ENCODE peak calls at places on chromosomes 7 and 10, in ten cellular contexts. G, V, Z, T, H, M, K, L, W and Y are unnamed samples.

GRCh38 chr7:95411036-95411435 is 14.9 kb upstream of the PON3 start:
- DNase-seq in T (no peak), H (no peak), Z (no peak), L (no peak), W (no peak), M (peak), V (no peak), G (no peak), K (no peak), Y (no peak)

GRCh38 chr7:152504367-152504766 is 68.6 kb upstream of the KMT2C start:
- DNase-seq in L (no peak), G (no peak), Z (no peak), W (no peak), M (no peak), K (no peak), T (no peak), H (no peak), V (no peak), Y (no peak)

GRCh38 chr10:94116848-94117247 is 123.1 kb downstream of the PLCE1 start:
- DNase-seq in Z (no peak), W (no peak), K (no peak), V (no peak), H (no peak), L (no peak), G (no peak), T (no peak), M (peak), Y (no peak)

GRCh38 chr7:27129729-27130539 is 623 bp downstream of the HOXA4 start:
- DNase-seq in W (no peak), G (no peak), H (no peak), M (no peak), Z (peak), L (no peak), K (peak), T (peak), V (no peak), Y (no peak)

GRCh38 chr7:131745645-131746248 is 189.3 kb upstream of the PODXL start:
- DNase-seq in G (no peak), H (no peak), M (peak), W (no peak), K (no peak), V (no peak), Z (peak), L (peak), T (peak), Y (peak)

GRCh38 chr7:96674565-96674964 is 35.1 kb downstream of the SEM1 start:
- DNase-seq in Z (no peak), T (no peak), H (no peak), K (no peak), L (no peak), V (no peak), G (no peak), M (no peak), W (no peak), Y (no peak)

GRCh38 chr10:110681023-110681681 is 37.0 kb downstream of the RBM20 start:
- DNase-seq in K (no peak), G (peak), T (peak), W (no peak), L (peak), M (peak), H (peak), V (no peak), Z (peak), Y (no peak)

GRCh38 chr10:48487244-48487643 is 117.6 kb downstream of the ARHGAP22 start:
- DNase-seq in V (no peak), G (no peak), T (no peak), L (no peak), M (no peak), Z (no peak), H (no peak), W (no peak), K (no peak), Y (no peak)

GRCh38 chr10:76055963-76056362 is 624.5 kb downstream of the LRMDA start:
- DNase-seq in K (no peak), T (no peak), L (no peak), Z (no peak), W (no peak), G (peak), V (no peak), H (no peak), M (no peak), Y (no peak)

GRCh38 chr7:98354052-98354451 is 46.8 kb downstream of the BAIAP2L1 start:
- DNase-seq in Z (no peak), V (no peak), W (peak), K (no peak), T (no peak), L (no peak), M (no peak), G (no peak), H (no peak), Y (no peak)

GRCh38 chr10:13382759-13383753 is 35.0 kb upstream of the SEPHS1 start:
- DNase-seq in Z (peak), H (no peak), W (no peak), L (peak), K (peak), V (no peak), M (no peak), T (no peak), G (no peak), Y (no peak)

GRCh38 chr7:49287653-49288052 is 363.3 kb downstream of the CDC14C start:
- DNase-seq in Z (no peak), H (no peak), M (no peak), G (no peak), V (no peak), T (no peak), W (no peak), L (no peak), K (no peak), Y (no peak)

GRCh38 chr10:96670786-96671185 is 49.5 kb downstream of the PIK3AP1 start:
- DNase-seq in Z (no peak), V (no peak), T (no peak), L (no peak), G (peak), W (no peak), M (no peak), K (no peak), H (no peak), Y (no peak)

GRCh38 chr7:75629042-75629441 is 109.7 kb downstream of the HIP1 start:
- DNase-seq in K (no peak), Z (no peak), G (no peak), W (no peak), L (no peak), T (no peak), V (no peak), M (no peak), H (no peak), Y (no peak)

GRCh38 chr7:101582971-101583370 is 46.1 kb downstream of the MYL10 start:
- DNase-seq in Z (no peak), T (no peak), L (no peak), M (no peak), G (no peak), H (no peak), K (no peak), V (no peak), W (peak), Y (no peak)

GRCh38 chr7:133540096-133540860 is 287.4 kb downstream of the EXOC4 start:
- DNase-seq in K (no peak), L (no peak), Z (no peak), W (no peak), G (no peak), M (no peak), H (no peak), T (no peak), V (no peak), Y (no peak)

GRCh38 chr7:142884285-142884637 is 1.3 kb downstream of the TRPV6 start:
- DNase-seq in G (no peak), Z (no peak), M (no peak), K (no peak), V (no peak), W (peak), L (no peak), H (no peak), T (no peak), Y (no peak)

GRCh38 chr7:133528796-133529195 is 275.9 kb downstream of the EXOC4 start:
- DNase-seq in H (no peak), T (no peak), V (no peak), Z (no peak), L (no peak), K (no peak), W (no peak), G (no peak), M (no peak), Y (no peak)

GRCh38 chr10:114386446-114386845 is 17.9 kb downstream of the AFAP1L2 start:
- DNase-seq in T (no peak), H (no peak), W (no peak), Z (no peak), K (no peak), G (peak), V (no peak), M (no peak), L (no peak), Y (no peak)

GRCh38 chr7:95688931-95689453 is 83.4 kb upstream of the DYNC1I1 start:
- DNase-seq in W (no peak), G (no peak), T (no peak), L (no peak), K (no peak), V (no peak), H (no peak), Z (no peak), M (peak), Y (no peak)

GRCh38 chr10:95295031-95295755 is 4.4 kb upstream of the PDLIM1 start:
- DNase-seq in V (no peak), W (no peak), T (peak), Z (peak), L (peak), G (peak), H (peak), K (peak), M (peak), Y (no peak)

GRCh38 chr7:151348970-151349369 is 7.4 kb downstream of the NUB1 start:
- DNase-seq in M (no peak), L (no peak), Z (no peak), H (no peak), G (peak), K (no peak), W (no peak), V (no peak), T (no peak), Y (no peak)

GRCh38 chr7:151349507-151349853 is 7.9 kb downstream of the NUB1 start:
- DNase-seq in W (no peak), V (no peak), K (no peak), Z (peak), L (no peak), H (no peak), M (no peak), T (no peak), G (peak), Y (no peak)

GRCh38 chr7:151351967-151352366 is 10.4 kb downstream of the NUB1 start:
- DNase-seq in K (no peak), V (no peak), Z (no peak), M (no peak), W (no peak), L (peak), T (no peak), G (peak), H (no peak), Y (no peak)

GRCh38 chr7:151352512-151352911 is 10.9 kb downstream of the NUB1 start:
- DNase-seq in H (no peak), W (no peak), T (no peak), K (no peak), Z (no peak), G (no peak), M (no peak), L (no peak), V (no peak), Y (no peak)

GRCh38 chr7:151351027-151351426 is 9.4 kb downstream of the NUB1 start:
- DNase-seq in W (no peak), Z (no peak), M (no peak), K (no peak), T (peak), H (no peak), V (no peak), G (peak), L (peak), Y (no peak)
- TF ChIP-seq CTCF in W (no peak), Z (no peak), M (peak), K (peak), T (peak), H (peak), V (no peak), G (peak), L (peak), Y (peak)

GRCh38 chr10:132980426-132981172 is 38.2 kb upstream of the CFAP46 start:
- DNase-seq in Z (no peak), L (no peak), W (no peak), K (peak), T (no peak), V (no peak), M (no peak), G (no peak), H (no peak), Y (no peak)

GRCh38 chr10:132981173-132981555 is 38.8 kb upstream of the CFAP46 start:
- DNase-seq in L (no peak), Z (no peak), V (no peak), G (no peak), T (no peak), M (no peak), H (peak), W (no peak), K (peak), Y (no peak)

GRCh38 chr10:132978542-132978941 is 36.2 kb upstream of the CFAP46 start:
- DNase-seq in Z (no peak), H (peak), M (no peak), V (no peak), T (no peak), G (no peak), K (peak), W (no peak), L (no peak), Y (no peak)

GRCh38 chr10:132977807-132978206 is 35.4 kb upstream of the CFAP46 start:
- DNase-seq in H (peak), Z (no peak), W (no peak), M (no peak), L (no peak), G (no peak), T (no peak), K (peak), V (no peak), Y (no peak)

GRCh38 chr10:132979491-132980425 is 37.4 kb upstream of the CFAP46 start:
- DNase-seq in L (no peak), H (no peak), Z (no peak), M (no peak), W (no peak), T (no peak), V (no peak), G (no peak), K (peak), Y (no peak)
- TF ChIP-seq CTCF in L (no peak), H (no peak), Z (no peak), M (no peak), W (no peak), T (no peak), V (no peak), G (no peak), K (no peak), Y (no peak)

GRCh38 chr7:112789453-112789823 is 755 bp downstream of the TMEM168 start:
- DNase-seq in G (no peak), W (no peak), T (no peak), Z (no peak), V (no peak), K (no peak), L (no peak), H (no peak), M (no peak), Y (no peak)

GRCh38 chr7:112790651-112790973 is 419 bp upstream of the TMEM168 start:
- DNase-seq in K (no peak), H (no peak), T (no peak), Z (no peak), W (no peak), L (no peak), V (no peak), M (no peak), G (peak), Y (no peak)

GRCh38 chr7:112788778-112789343 is 1.3 kb downstream of the TMEM168 start:
- DNase-seq in W (no peak), L (no peak), M (no peak), T (no peak), Z (no peak), H (no peak), K (no peak), V (no peak), G (no peak), Y (no peak)

GRCh38 chr7:112791465-112792168 is 1.4 kb upstream of the TMEM168 start:
- DNase-seq in K (no peak), G (no peak), M (no peak), Z (no peak), T (no peak), L (no peak), W (no peak), V (no peak), H (no peak), Y (no peak)

GRCh38 chr7:112789824-112790650 is at the start of gene TMEM168:
- DNase-seq in W (peak), H (peak), L (peak), V (peak), T (peak), K (peak), M (peak), G (peak), Z (peak), Y (peak)
- TF ChIP-seq CTCF in W (no peak), H (no peak), L (no peak), V (no peak), T (no peak), K (no peak), M (no peak), G (no peak), Z (no peak), Y (peak)

DNA sequence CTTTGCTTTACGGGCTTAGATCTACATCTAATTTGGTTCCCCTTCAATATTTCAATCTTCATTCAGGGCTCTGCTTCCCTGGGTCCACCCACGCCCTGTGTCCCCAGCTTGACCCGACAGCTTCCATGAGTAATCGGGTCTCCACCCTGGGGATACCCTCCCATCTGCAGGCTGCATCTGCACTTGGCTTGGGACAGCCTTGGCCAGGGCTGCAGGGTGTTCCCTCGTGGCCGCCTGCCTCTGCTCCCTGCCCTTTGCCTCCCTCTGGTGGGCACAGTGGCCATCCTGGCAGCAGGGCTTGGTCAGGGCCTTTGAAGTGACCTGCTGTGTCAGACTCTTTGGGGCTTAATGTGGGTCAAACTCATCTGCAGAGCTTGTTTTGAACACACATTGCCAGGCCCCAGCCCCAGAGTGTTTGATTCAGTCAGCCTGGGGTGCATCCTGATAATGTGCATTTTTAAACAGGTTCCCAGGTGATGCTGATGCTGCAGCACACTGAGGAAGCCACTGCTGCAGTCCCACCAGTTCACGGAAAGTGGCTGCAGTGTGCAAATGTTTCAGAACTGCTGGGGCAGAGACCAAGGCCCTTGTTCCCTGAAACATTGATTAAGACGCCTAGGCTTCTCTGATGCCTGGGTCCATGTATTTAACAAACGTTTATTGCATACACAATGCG is 80.7 kb upstream of the SEC61G start:
- DNase-seq in M (peak), L (peak), W (peak), H (peak), Z (peak), G (no peak), K (peak), V (peak), T (peak), Y (no peak)
- TF ChIP-seq CTCF in M (peak), L (peak), W (peak), H (peak), Z (peak), G (no peak), K (peak), V (no peak), T (peak), Y (peak)

GRCh38 chr10:130934333-130935035 is 377.0 kb downstream of the TCERG1L start:
- DNase-seq in L (no peak), K (no peak), V (peak), Z (no peak), W (no peak), T (peak), H (no peak), G (no peak), M (no peak), Y (no peak)
- TF ChIP-seq CTCF in L (no peak), K (no peak), V (no peak), Z (no peak), W (no peak), T (no peak), H (no peak), G (no peak), M (no peak), Y (no peak)

DNA sequence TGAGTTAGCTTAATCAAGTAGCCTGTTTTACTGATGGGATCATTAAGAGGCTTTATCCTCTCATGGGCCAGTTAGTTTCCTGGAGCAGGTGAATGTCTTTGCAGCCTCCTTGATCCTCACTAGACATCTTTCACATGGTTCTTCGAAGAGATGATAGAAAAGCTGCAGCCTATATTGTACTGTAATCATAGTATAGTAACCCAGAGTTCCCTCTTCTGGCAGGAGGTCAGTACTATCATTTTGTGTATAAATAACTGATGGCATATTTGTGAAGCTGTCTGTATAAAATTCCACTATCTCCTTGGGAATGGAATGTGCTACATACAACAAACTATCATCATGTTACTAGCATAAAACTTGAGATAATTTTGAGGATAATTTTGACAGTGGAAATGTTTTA is 123.8 kb upstream of the PRPS1L1 start:
- DNase-seq in W (no peak), T (no peak), L (no peak), K (no peak), Z (no peak), M (no peak), V (no peak), H (no peak), G (peak), Y (no peak)
- TF ChIP-seq CTCF in W (no peak), T (no peak), L (no peak), K (no peak), Z (no peak), M (peak), V (no peak), H (peak), G (peak), Y (no peak)

GRCh38 chr7:50300336-50300735 is 4.2 kb upstream of the IKZF1 start:
- DNase-seq in T (no peak), M (no peak), G (no peak), K (no peak), L (no peak), V (no peak), W (no peak), H (no peak), Z (no peak), Y (no peak)
- TF ChIP-seq CTCF in T (no peak), M (no peak), G (no peak), K (no peak), L (no peak), V (no peak), W (no peak), H (no peak), Z (no peak), Y (no peak)